ENCODE peak calls at places on chromosomes 11 and 22, in ten cellular contexts. A, M, U, H, G, N, Q, V, X and C are unnamed samples. For H3K4me1, the result is how much of the 10 kb centered on the place peaks cover.

GRCh38 chr11:45392621-45393183 is 106.6 kb upstream of the SYT13 start:
- DNase-seq in M (no peak), G (no peak), A (no peak), X (no peak), N (no peak), U (no peak), V (no peak), Q (no peak), H (no peak), C (no peak)

GRCh38 chr11:121514401-121514981 is 61.7 kb upstream of the SORL1-AS1 start:
- DNase-seq in V (no peak), H (no peak), G (no peak), M (no peak), N (no peak), U (no peak), Q (no peak), X (no peak), A (no peak), C (no peak)

GRCh38 chr11:44319170-44319551 is 9.2 kb upstream of the ALX4 start:
- DNase-seq in V (no peak), A (no peak), U (no peak), X (no peak), G (no peak), Q (no peak), M (no peak), H (no peak), N (no peak), C (no peak)

GRCh38 chr11:47981667-47982404 is 1.5 kb downstream of the PTPRJ start:
- DNase-seq in Q (no peak), M (no peak), V (no peak), X (no peak), A (no peak), U (no peak), H (no peak), N (no peak), G (no peak), C (peak)

GRCh38 chr11:107853070-107853469 is 5.5 kb downstream of the SLC35F2 start:
- DNase-seq in H (no peak), A (no peak), N (no peak), M (no peak), V (no peak), X (no peak), U (no peak), Q (no peak), G (no peak), C (no peak)

GRCh38 chr22:37183432-37184379 is 4.3 kb downstream of the C1QTNF6 start:
- DNase-seq in H (no peak), U (no peak), N (no peak), A (no peak), G (no peak), M (no peak), X (no peak), Q (no peak), V (peak), C (no peak)

GRCh38 chr11:27635567-27636037 is 64.7 kb downstream of the BDNF start:
- DNase-seq in V (no peak), U (no peak), Q (no peak), N (no peak), G (no peak), M (no peak), X (no peak), A (no peak), H (no peak), C (no peak)

GRCh38 chr11:84671325-84672019 is 955.7 kb downstream of the DLG2 start:
- DNase-seq in G (no peak), N (no peak), A (no peak), H (peak), Q (no peak), U (no peak), M (no peak), V (no peak), X (no peak), C (no peak)

GRCh38 chr11:114027941-114028340 is 31.6 kb upstream of the ZBTB16 start:
- DNase-seq in G (no peak), A (no peak), H (no peak), Q (no peak), V (no peak), U (no peak), X (no peak), M (no peak), N (no peak), C (no peak)

GRCh38 chr11:101721270-101721669 is 137.5 kb upstream of the TRPC6 start:
- DNase-seq in V (peak), N (no peak), G (peak), U (no peak), Q (no peak), A (no peak), M (no peak), H (no peak), X (no peak), C (no peak)

GRCh38 chr11:15826826-15827225 is 529.5 kb downstream of the SOX6 start:
- DNase-seq in U (no peak), H (peak), V (peak), A (peak), X (peak), Q (peak), M (no peak), N (no peak), G (no peak), C (no peak)

GRCh38 chr22:22770280-22770871 is 117.2 kb upstream of the IGLL5 start:
- DNase-seq in G (no peak), H (peak), M (no peak), N (no peak), A (peak), V (peak), Q (peak), U (no peak), X (peak), C (no peak)

GRCh38 chr11:115199501-115199900 is 304.7 kb downstream of the CADM1 start:
- DNase-seq in Q (no peak), V (no peak), N (no peak), U (no peak), A (no peak), G (peak), H (no peak), X (no peak), M (no peak), C (no peak)

GRCh38 chr11:131966667-131967066 is 596.3 kb downstream of the NTM start:
- DNase-seq in X (no peak), Q (no peak), H (no peak), A (no peak), N (no peak), V (no peak), U (no peak), G (no peak), M (no peak), C (no peak)

GRCh38 chr11:104015649-104016415 is 20.6 kb upstream of the DDI1 start:
- DNase-seq in M (no peak), U (no peak), V (peak), A (no peak), G (no peak), X (no peak), Q (no peak), H (no peak), N (peak), C (no peak)

GRCh38 chr11:111969344-111969743 is 32.2 kb downstream of the DIXDC1 start:
- DNase-seq in H (no peak), U (no peak), M (no peak), Q (no peak), N (no peak), G (no peak), A (no peak), X (no peak), V (no peak), C (peak)

GRCh38 chr11:122678406-122678805 is 22.9 kb downstream of the UBASH3B start:
- DNase-seq in H (no peak), A (no peak), N (no peak), V (no peak), G (no peak), M (no peak), X (no peak), U (no peak), Q (no peak), C (no peak)

GRCh38 chr11:19455731-19456130 is 215.0 kb upstream of the E2F8 start:
- DNase-seq in M (no peak), X (no peak), Q (no peak), N (no peak), U (no peak), G (peak), V (no peak), H (no peak), A (no peak), C (no peak)

GRCh38 chr11:117857734-117858369 is 18.6 kb downstream of the FXYD6 start:
- DNase-seq in V (no peak), G (no peak), Q (no peak), A (peak), U (no peak), M (no peak), N (no peak), H (no peak), X (no peak), C (peak)

GRCh38 chr11:34770111-34770510 is 146.1 kb downstream of the APIP start:
- DNase-seq in G (no peak), H (no peak), N (no peak), X (no peak), V (no peak), U (no peak), M (no peak), Q (no peak), A (no peak), C (no peak)

GRCh38 chr11:33227578-33228261 is 29.5 kb upstream of the HIPK3 start:
- DNase-seq in X (no peak), A (no peak), H (no peak), V (no peak), U (no peak), N (no peak), Q (no peak), M (no peak), G (peak), C (no peak)

GRCh38 chr11:12248330-12248729 is 129.0 kb upstream of the PARVA start:
- DNase-seq in M (peak), V (peak), H (peak), N (no peak), Q (peak), U (no peak), G (peak), A (peak), X (no peak), C (peak)

GRCh38 chr11:112822478-112823274 is 138.5 kb upstream of the NCAM1 start:
- DNase-seq in M (no peak), X (no peak), A (no peak), U (no peak), G (no peak), H (peak), N (no peak), V (no peak), Q (no peak), C (no peak)

GRCh38 chr11:128184981-128185380 is 402.4 kb downstream of the ETS1 start:
- DNase-seq in H (no peak), N (no peak), U (no peak), A (no peak), Q (no peak), G (no peak), V (no peak), X (no peak), M (no peak), C (no peak)

GRCh38 chr11:104338186-104338585 is 174.2 kb upstream of the PDGFD start:
- DNase-seq in Q (no peak), A (no peak), N (no peak), X (no peak), M (no peak), V (no peak), U (no peak), H (no peak), G (peak), C (no peak)

GRCh38 chr22:29700949-29701927 is 18.6 kb upstream of the CABP7 start:
- DNase-seq in U (no peak), G (peak), V (no peak), Q (peak), A (no peak), N (no peak), M (no peak), H (peak), X (peak), C (no peak)

GRCh38 chr22:44479662-44480061 is 18.4 kb downstream of the RTL6 start:
- DNase-seq in M (no peak), A (no peak), Q (no peak), U (no peak), X (no peak), G (no peak), V (no peak), N (no peak), H (no peak), C (no peak)

GRCh38 chr11:9265211-9266131 is at the start of gene DENND5A:
- DNase-seq in U (peak), G (peak), M (peak), Q (peak), H (peak), X (peak), N (no peak), V (peak), A (peak), C (peak)

GRCh38 chr11:122696662-122697061 is 41.1 kb downstream of the UBASH3B start:
- DNase-seq in M (no peak), N (no peak), Q (peak), G (no peak), U (no peak), V (no peak), H (no peak), X (no peak), A (no peak), C (no peak)

GRCh38 chr11:47351159-47352126 is 1.1 kb downstream of the MYBPC3 start:
- DNase-seq in M (no peak), V (peak), A (no peak), G (no peak), N (no peak), X (no peak), Q (no peak), U (no peak), H (peak), C (peak)

GRCh38 chr11:5910521-5910920 is 17.5 kb downstream of the OR52E5 start:
- DNase-seq in M (no peak), N (no peak), A (no peak), V (no peak), H (no peak), G (no peak), X (no peak), U (no peak), Q (no peak), C (no peak)

GRCh38 chr11:78061921-78062311 is 1.7 kb upstream of the THRSP start:
- DNase-seq in A (no peak), X (no peak), N (no peak), Q (no peak), H (no peak), U (no peak), V (peak), M (peak), G (no peak), C (no peak)

GRCh38 chr22:47156352-47157092 is 394.1 kb downstream of the TBC1D22A start:
- DNase-seq in N (no peak), V (no peak), G (no peak), H (peak), M (no peak), Q (no peak), U (no peak), X (no peak), A (no peak), C (peak)

GRCh38 chr11:28838741-28839140 is 730.6 kb downstream of the METTL15 start:
- DNase-seq in H (no peak), Q (peak), A (no peak), G (peak), M (no peak), X (no peak), N (no peak), U (no peak), V (no peak), C (no peak)

GRCh38 chr22:26779108-26779507 is 121.7 kb downstream of the MIAT start:
- DNase-seq in X (no peak), V (no peak), Q (no peak), A (no peak), G (no peak), H (no peak), U (no peak), M (no peak), N (no peak), C (no peak)

GRCh38 chr11:61059260-61059752 is 43.0 kb upstream of the CD5 start:
- DNase-seq in U (peak), M (no peak), G (no peak), A (no peak), Q (no peak), H (no peak), V (no peak), N (no peak), X (no peak), C (no peak)

GRCh38 chr22:23070418-23071162 is at the start of gene GNAZ:
- DNase-seq in M (no peak), N (no peak), G (no peak), H (peak), Q (no peak), A (peak), U (peak), V (peak), X (no peak), C (peak)

GRCh38 chr11:87804176-87804575 is 371.1 kb downstream of the RAB38 start:
- DNase-seq in H (no peak), U (no peak), A (no peak), X (no peak), Q (no peak), G (no peak), M (no peak), N (no peak), V (no peak), C (no peak)

GRCh38 chr11:72745511-72745910 is 6.7 kb downstream of the ARAP1 start:
- DNase-seq in M (no peak), U (no peak), G (no peak), X (no peak), Q (no peak), V (no peak), H (no peak), N (no peak), A (no peak), C (peak)

GRCh38 chr11:72746821-72747220 is 5.4 kb downstream of the ARAP1 start:
- DNase-seq in Q (no peak), N (no peak), A (no peak), H (no peak), V (no peak), X (no peak), M (no peak), U (no peak), G (no peak), C (no peak)

GRCh38 chr11:72747456-72747855 is 4.8 kb downstream of the ARAP1 start:
- DNase-seq in U (no peak), H (no peak), N (no peak), X (no peak), A (no peak), V (no peak), G (no peak), Q (no peak), M (no peak), C (no peak)

GRCh38 chr11:72744474-72744873 is 7.7 kb downstream of the ARAP1 start:
- DNase-seq in Q (no peak), M (no peak), U (no peak), V (peak), A (no peak), X (no peak), N (no peak), G (no peak), H (no peak), C (no peak)

GRCh38 chr11:72745925-72746550 is 6.2 kb downstream of the ARAP1 start:
- DNase-seq in N (no peak), A (no peak), X (no peak), Q (no peak), H (no peak), U (no peak), M (no peak), G (no peak), V (peak), C (peak)
- H3K4me1 ChIP-seq in N (half or more), A (under half), X (under half), Q (under half), H (under half), U (under half), M (under half), G (under half), V (half or more), C (under half)

GRCh38 chr11:64863381-64864060 is 14.9 kb downstream of the EHD1 start:
- DNase-seq in H (no peak), V (no peak), A (peak), U (no peak), M (no peak), G (no peak), Q (no peak), N (no peak), X (no peak), C (peak)

GRCh38 chr11:64864135-64864472 is 14.3 kb downstream of the EHD1 start:
- DNase-seq in Q (no peak), X (no peak), V (no peak), G (no peak), N (no peak), H (peak), M (peak), U (no peak), A (no peak), C (no peak)

GRCh38 chr11:64866173-64866491 is 12.3 kb downstream of the EHD1 start:
- DNase-seq in G (no peak), X (no peak), M (no peak), H (no peak), Q (no peak), A (no peak), N (no peak), V (no peak), U (no peak), C (no peak)

GRCh38 chr11:64865286-64866172 is 12.9 kb downstream of the EHD1 start:
- DNase-seq in V (no peak), A (no peak), U (no peak), G (peak), N (no peak), X (no peak), H (no peak), M (no peak), Q (no peak), C (no peak)

GRCh38 chr11:64864473-64865285 is 13.7 kb downstream of the EHD1 start:
- DNase-seq in Q (peak), X (no peak), N (no peak), A (peak), H (no peak), U (no peak), M (peak), V (peak), G (peak), C (peak)
- H3K4me3 ChIP-seq in Q (no peak), X (no peak), N (peak), A (no peak), H (no peak), U (peak), M (peak), V (no peak), G (no peak), C (peak)

DNA sequence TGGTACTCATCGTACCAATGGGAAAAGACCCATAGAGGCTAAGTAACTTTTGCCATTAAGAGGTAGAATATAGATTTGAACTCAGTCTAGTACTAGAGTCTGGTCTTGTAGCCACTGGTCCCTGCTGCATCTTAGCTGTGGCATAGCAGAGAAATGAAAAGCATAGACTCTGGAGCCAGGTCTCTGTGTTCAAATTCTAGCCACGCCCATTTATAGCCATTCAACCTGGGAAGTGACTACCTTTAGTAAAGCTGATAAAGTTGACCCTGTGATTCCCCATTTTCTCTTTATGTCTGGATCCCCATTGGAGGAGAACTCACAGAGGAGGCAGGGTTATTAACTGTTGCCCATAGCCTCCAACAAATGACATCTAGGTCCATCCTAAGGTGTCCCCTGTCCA is 113.6 kb downstream of the ME3 start:
- DNase-seq in Q (no peak), H (no peak), N (no peak), M (no peak), X (no peak), G (no peak), U (no peak), V (no peak), A (no peak), C (no peak)
- TF ChIP-seq POLR2A in Q (no peak), H (no peak), N (no peak), M (no peak), X (no peak), G (no peak), U (no peak), V (no peak), A (no peak), C (no peak)

GRCh38 chr22:49933236-49933921 is 14.9 kb downstream of the CRELD2 start:
- DNase-seq in G (no peak), A (peak), U (no peak), H (peak), Q (no peak), V (peak), X (no peak), M (peak), N (no peak), C (peak)
- H3K4me1 ChIP-seq in G (under half), A (under half), U (half or more), H (half or more), Q (half or more), V (under half), X (under half), M (under half), N (half or more), C (half or more)

GRCh38 chr11:64298966-64299846 is 952 bp upstream of the CATSPERZ start:
- DNase-seq in V (peak), M (peak), A (peak), H (peak), N (no peak), X (no peak), U (no peak), Q (peak), G (no peak), C (peak)
- H3K4me3 ChIP-seq in V (no peak), M (peak), A (no peak), H (peak), N (no peak), X (no peak), U (peak), Q (peak), G (peak), C (peak)

DNA sequence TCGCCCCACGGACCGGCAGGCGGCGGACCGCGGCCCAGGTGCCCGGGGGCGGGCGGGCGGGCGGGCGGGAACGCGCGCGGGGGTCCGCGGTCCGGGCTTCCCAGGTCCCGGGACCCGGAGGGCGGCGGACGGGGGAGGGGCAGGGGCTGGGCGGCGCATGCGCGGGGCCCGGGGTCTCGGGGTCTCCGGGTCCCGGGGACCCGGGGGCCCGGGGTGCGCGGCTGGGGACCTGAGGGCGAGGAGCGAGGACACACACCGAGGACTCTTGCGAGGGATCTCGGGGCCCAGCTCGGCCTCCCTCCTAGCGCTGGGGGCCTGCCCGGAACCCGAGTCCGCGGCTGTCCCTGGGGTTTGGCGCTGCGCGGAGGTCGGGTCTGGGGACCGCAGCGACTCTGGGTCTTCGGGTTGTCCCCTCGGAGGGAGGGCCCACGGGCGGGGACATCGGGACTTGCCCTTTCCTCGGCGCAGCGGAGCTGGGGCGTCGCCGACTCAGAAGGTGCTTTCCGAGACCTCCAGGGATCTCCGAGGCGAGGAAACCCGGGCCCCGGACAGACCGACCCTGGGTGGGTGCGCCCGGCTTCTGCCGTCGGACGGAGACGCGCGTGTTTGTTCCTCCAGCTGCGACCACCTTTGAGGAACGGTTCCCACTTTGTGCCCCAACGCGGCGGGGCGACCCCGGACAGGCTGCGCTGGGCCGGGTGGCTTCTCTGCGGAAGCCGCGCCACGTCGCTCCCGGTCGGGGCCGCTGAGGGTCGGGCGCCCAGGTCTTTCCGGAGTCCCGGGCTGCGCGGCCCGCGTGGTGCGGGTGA is 493 bp downstream of the PPARA start:
- DNase-seq in U (peak), G (no peak), V (peak), A (peak), X (peak), M (no peak), H (peak), N (no peak), Q (peak), C (no peak)
- TF ChIP-seq POLR2A in U (no peak), G (no peak), V (no peak), A (no peak), X (no peak), M (no peak), H (peak), N (peak), Q (no peak), C (no peak)